ENCODE peak calls at places on chromosomes 12 and 14, in ten cellular contexts. Q, B, P, T, W, G, O, Z, J and Y are unnamed samples.

GRCh38 chr12:52600475-52600874 is 788 bp downstream of the KRT72 start:
- DNase-seq in Q (no peak), B (no peak), P (no peak), T (no peak), W (no peak), G (no peak), O (no peak), Z (no peak), J (no peak), Y (no peak)

GRCh38 chr12:26838888-26839416 is 6.0 kb upstream of the ITPR2 start:
- DNase-seq in Q (no peak), B (no peak), P (no peak), T (no peak), W (no peak), G (no peak), O (no peak), Z (no peak), J (no peak), Y (no peak)

GRCh38 chr14:35420036-35420811 is 15.7 kb upstream of the NFKBIA start:
- DNase-seq in Q (peak), B (no peak), P (no peak), T (no peak), W (peak), G (no peak), O (no peak), Z (peak), J (no peak), Y (no peak)

GRCh38 chr12:114743799-114744198 is 59.8 kb upstream of the TBX3 start:
- DNase-seq in Q (no peak), B (no peak), P (no peak), T (no peak), W (no peak), G (no peak), O (no peak), Z (no peak), J (no peak), Y (no peak)

GRCh38 chr14:78291958-78292357 is 121.8 kb downstream of the NRXN3 start:
- DNase-seq in Q (no peak), B (no peak), P (no peak), T (no peak), W (no peak), G (no peak), O (no peak), Z (no peak), J (no peak), Y (no peak)

GRCh38 chr14:80425686-80426085 is 214.4 kb upstream of the DIO2 start:
- DNase-seq in Q (peak), B (no peak), P (no peak), T (no peak), W (peak), G (no peak), O (peak), Z (peak), J (no peak), Y (no peak)

GRCh38 chr12:53236443-53237111 is 4.6 kb upstream of the RARG start:
- DNase-seq in Q (no peak), B (no peak), P (no peak), T (no peak), W (no peak), G (no peak), O (no peak), Z (no peak), J (no peak), Y (no peak)

GRCh38 chr14:90720336-90720735 is 95.9 kb downstream of the TTC7B start:
- DNase-seq in Q (no peak), B (no peak), P (no peak), T (no peak), W (peak), G (peak), O (no peak), Z (no peak), J (no peak), Y (no peak)

GRCh38 chr14:104986487-104987164 is 1.0 kb downstream of the CLBA1 start:
- DNase-seq in Q (no peak), B (no peak), P (no peak), T (no peak), W (no peak), G (no peak), O (no peak), Z (no peak), J (peak), Y (no peak)

GRCh38 chr12:43292699-43293098 is 259.3 kb downstream of the ADAMTS20 start:
- DNase-seq in Q (peak), B (no peak), P (no peak), T (no peak), W (peak), G (no peak), O (no peak), Z (peak), J (no peak), Y (no peak)

GRCh38 chr12:56631790-56632700 is 1.9 kb upstream of the BAZ2A start:
- DNase-seq in Q (peak), B (peak), P (peak), T (peak), W (peak), G (peak), O (no peak), Z (peak), J (peak), Y (no peak)

GRCh38 chr12:122730215-122731014 is at the start of gene HCAR1:
- DNase-seq in Q (peak), B (no peak), P (no peak), T (peak), W (peak), G (no peak), O (no peak), Z (peak), J (no peak), Y (no peak)

GRCh38 chr14:33618361-33619095 is 332.3 kb downstream of the EGLN3 start:
- DNase-seq in Q (no peak), B (no peak), P (no peak), T (no peak), W (peak), G (no peak), O (no peak), Z (peak), J (no peak), Y (no peak)

GRCh38 chr12:57815177-57816000 is 3.1 kb downstream of the AVIL start:
- DNase-seq in Q (no peak), B (no peak), P (no peak), T (peak), W (no peak), G (no peak), O (no peak), Z (no peak), J (no peak), Y (peak)

GRCh38 chr12:11607313-11608081 is 42.0 kb upstream of the ETV6 start:
- DNase-seq in Q (peak), B (no peak), P (no peak), T (no peak), W (peak), G (no peak), O (peak), Z (peak), J (no peak), Y (no peak)

GRCh38 chr14:106372870-106373657 is 846.7 kb downstream of the TMEM121 start:
- DNase-seq in Q (no peak), B (no peak), P (no peak), T (no peak), W (no peak), G (no peak), O (no peak), Z (no peak), J (peak), Y (no peak)
- TF ChIP-seq CTCF in Q (no peak), B (no peak), P (peak), T (no peak), W (peak), G (peak), O (no peak), Z (peak), J (peak), Y (no peak)

GRCh38 chr12:42099433-42099832 is 45.2 kb downstream of the GXYLT1 start:
- DNase-seq in Q (no peak), B (no peak), P (no peak), T (no peak), W (no peak), G (no peak), O (no peak), Z (no peak), J (no peak), Y (no peak)

GRCh38 chr12:42104784-42105183 is 39.9 kb downstream of the GXYLT1 start:
- DNase-seq in Q (no peak), B (no peak), P (no peak), T (no peak), W (no peak), G (no peak), O (no peak), Z (no peak), J (no peak), Y (no peak)

GRCh38 chr12:42103155-42103554 is 41.5 kb downstream of the GXYLT1 start:
- DNase-seq in Q (no peak), B (no peak), P (no peak), T (no peak), W (no peak), G (no peak), O (no peak), Z (no peak), J (no peak), Y (no peak)

GRCh38 chr12:42102720-42103119 is 42.0 kb downstream of the GXYLT1 start:
- DNase-seq in Q (no peak), B (no peak), P (no peak), T (no peak), W (no peak), G (no peak), O (no peak), Z (no peak), J (no peak), Y (no peak)

DNA sequence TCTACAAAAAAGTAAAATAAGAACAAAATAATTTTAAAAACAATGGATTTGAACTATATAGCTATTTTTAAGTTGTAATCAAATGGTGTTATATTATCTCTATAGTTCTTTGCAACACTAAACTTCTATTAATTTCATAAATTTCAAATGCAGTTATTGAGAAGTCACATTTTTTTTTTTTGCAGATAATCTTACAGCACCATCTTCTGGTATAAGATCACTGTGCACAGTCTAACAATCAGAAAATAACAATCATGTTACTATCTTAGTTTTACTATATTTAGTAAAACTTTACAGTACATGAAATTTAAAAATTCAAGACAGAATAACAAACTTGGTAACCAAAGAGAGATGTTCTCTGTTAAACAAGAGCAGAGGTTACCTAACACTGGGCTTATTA is 40.6 kb downstream of the GXYLT1 start:
- DNase-seq in Q (peak), B (no peak), P (no peak), T (no peak), W (peak), G (no peak), O (no peak), Z (no peak), J (no peak), Y (no peak)
- TF ChIP-seq CTCF in Q (no peak), B (no peak), P (no peak), T (no peak), W (peak), G (no peak), O (no peak), Z (peak), J (peak), Y (no peak)

GRCh38 chr12:64625243-64626077 is 15.2 kb downstream of the RASSF3 start:
- DNase-seq in Q (peak), B (no peak), P (peak), T (peak), W (peak), G (peak), O (peak), Z (peak), J (peak), Y (peak)
- TF ChIP-seq CTCF in Q (no peak), B (no peak), P (no peak), T (no peak), W (no peak), G (no peak), O (no peak), Z (no peak), J (no peak), Y (no peak)

DNA sequence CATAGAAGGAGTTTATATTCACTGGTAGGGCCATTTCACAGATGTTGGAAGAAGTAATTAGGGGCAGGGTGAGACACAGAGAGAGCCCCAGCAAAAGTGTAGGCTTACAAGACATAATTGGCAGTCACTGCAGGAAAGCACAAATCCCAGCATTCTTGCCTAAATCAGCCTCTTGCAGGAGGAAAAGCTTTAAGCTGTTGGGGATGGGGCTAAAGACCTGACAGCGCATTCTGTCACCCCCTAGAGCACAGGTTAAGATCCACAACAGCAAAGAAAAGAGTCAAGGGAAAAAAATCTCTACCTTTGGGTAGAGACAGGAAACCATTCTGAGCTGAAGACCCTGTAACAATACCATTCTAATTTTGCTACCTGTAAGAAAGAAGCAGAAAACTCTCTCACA is 409.0 kb downstream of the DAD1 start:
- DNase-seq in Q (no peak), B (no peak), P (no peak), T (no peak), W (no peak), G (no peak), O (no peak), Z (no peak), J (no peak), Y (no peak)
- TF ChIP-seq CTCF in Q (no peak), B (no peak), P (no peak), T (no peak), W (no peak), G (no peak), O (no peak), Z (no peak), J (no peak), Y (no peak)